ENCODE peak calls at places on chromosomes 11 and 22, in five cellular contexts. W is OCI-LY7, P is ovary, R is lower lobe of right lung, I is hepatocyte. U is an unnamed sample.
A peak's percentile ranks its signal among the peaks of the same experiment; 100 is the strongest.

GRCh38 chr11:22340803-22341581 is 2.8 kb downstream of the SLC17A6 start:
- DNase-seq in W (no peak), P (no peak), R (no peak), I (no peak), U (no peak)

GRCh38 chr11:45457649-45458048 is 171.5 kb upstream of the SYT13 start:
- DNase-seq in W (no peak), P (no peak), R (no peak), I (peak; percentile 39), U (no peak)

GRCh38 chr22:49322861-49323622 is 504.6 kb downstream of the BRD1 start:
- DNase-seq in W (no peak), P (no peak), R (peak; percentile 15), I (no peak), U (no peak)

GRCh38 chr11:85945788-85946187 is 90.6 kb downstream of the CCDC83 start:
- DNase-seq in W (no peak), P (no peak), R (no peak), I (no peak), U (no peak)

GRCh38 chr11:12092714-12093113 is 17.7 kb upstream of the MICAL2 start:
- DNase-seq in W (no peak), P (no peak), R (no peak), I (no peak), U (no peak)

GRCh38 chr22:17851754-17852153 is 77.5 kb upstream of the BID start:
- DNase-seq in W (no peak), P (no peak), R (no peak), I (no peak), U (no peak)

GRCh38 chr11:44964526-44965209 is 14.0 kb upstream of the TP53I11 start:
- DNase-seq in W (no peak), P (no peak), R (peak; percentile 83), I (no peak), U (no peak)

GRCh38 chr11:873723-874122 is 31.1 kb downstream of the TSPAN4 start:
- DNase-seq in W (no peak), P (no peak), R (no peak), I (no peak), U (no peak)

GRCh38 chr22:41822289-41823057 is 10.4 kb upstream of the SREBF2 start:
- DNase-seq in W (peak; percentile 84), P (no peak), R (no peak), I (peak; percentile 71), U (peak; percentile 6)

GRCh38 chr22:24996420-24996952 is 44.0 kb downstream of the KIAA1671 start:
- DNase-seq in W (no peak), P (no peak), R (no peak), I (peak; percentile 53), U (no peak)

GRCh38 chr22:50009765-50010675 is 2.5 kb downstream of the IL17REL start:
- DNase-seq in W (no peak), P (no peak), R (peak; percentile 43), I (peak; percentile 11), U (no peak)

GRCh38 chr11:126480015-126480409 is 124.5 kb downstream of the ST3GAL4 start:
- DNase-seq in W (no peak), P (no peak), R (no peak), I (no peak), U (no peak)
- H3K27ac ChIP-seq in W (no peak overlapping the region), P (peak overlapping the region; percentile 14), R (peak overlapping the region; percentile 60), I (no peak overlapping the region), U (no peak overlapping the region)

GRCh38 chr11:79159657-79160450 is 281.0 kb downstream of the TENM4 start:
- DNase-seq in W (no peak), P (no peak), R (no peak), I (no peak), U (no peak)
- TF ChIP-seq CTCF in W (peak; percentile 32), P (no peak), R (no peak), I (peak; percentile 31), U (no peak)

GRCh38 chr11:111660822-111661221 is 58.6 kb downstream of the SIK2 start:
- DNase-seq in W (no peak), P (no peak), R (no peak), I (no peak), U (no peak)
- H3K27ac ChIP-seq in W (no peak overlapping the region), P (no peak overlapping the region), R (no peak overlapping the region), I (no peak overlapping the region), U (no peak overlapping the region)

DNA sequence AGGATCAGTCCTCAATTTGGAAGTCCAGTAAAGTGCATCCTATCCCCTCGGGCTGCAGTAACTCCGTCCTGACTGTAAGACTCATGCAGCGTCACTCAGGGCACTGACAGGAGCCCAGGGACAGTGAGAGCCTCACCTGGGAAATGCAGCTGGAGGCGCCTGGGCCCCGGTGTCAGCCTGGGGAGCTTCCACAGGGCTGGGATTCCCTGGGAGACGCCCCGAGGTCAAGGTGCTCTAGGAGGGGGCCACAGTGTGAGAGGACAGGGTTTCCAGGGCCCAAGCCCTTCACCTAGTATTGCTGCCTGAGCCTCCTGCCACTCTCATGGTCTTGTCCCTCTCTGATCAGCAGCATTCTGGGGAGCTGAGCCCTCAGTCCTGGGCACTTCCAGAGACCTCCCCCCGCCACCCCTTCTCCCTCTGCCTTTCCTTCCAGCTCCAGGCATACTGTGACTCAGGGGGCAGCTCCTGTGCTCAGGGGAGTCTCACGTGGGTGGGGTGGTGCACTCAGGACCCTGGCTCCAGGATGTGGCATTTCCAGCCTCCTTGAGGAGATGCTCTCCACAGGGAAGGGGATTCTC is 99.1 kb upstream of the IGLL5 start:
- DNase-seq in W (no peak), P (no peak), R (no peak), I (no peak), U (no peak)
- TF ChIP-seq CTCF in W (peak; percentile 7), P (no peak), R (no peak), I (no peak), U (peak; percentile 29)

GRCh38 chr22:37932401-37932800 is 21.0 kb downstream of the C22orf23 start:
- DNase-seq in W (no peak), P (no peak), R (no peak), I (no peak), U (no peak)

GRCh38 chr22:37929390-37929789 is 23.3 kb downstream of the MICALL1 start:
- DNase-seq in W (no peak), P (no peak), R (no peak), I (no peak), U (no peak)

GRCh38 chr22:37930270-37930951 is 23.0 kb downstream of the C22orf23 start:
- DNase-seq in W (peak; percentile 49), P (no peak), R (no peak), I (no peak), U (no peak)

GRCh38 chr22:37931893-37932389 is 21.5 kb downstream of the C22orf23 start:
- DNase-seq in W (peak; percentile 48), P (no peak), R (no peak), I (no peak), U (no peak)

DNA sequence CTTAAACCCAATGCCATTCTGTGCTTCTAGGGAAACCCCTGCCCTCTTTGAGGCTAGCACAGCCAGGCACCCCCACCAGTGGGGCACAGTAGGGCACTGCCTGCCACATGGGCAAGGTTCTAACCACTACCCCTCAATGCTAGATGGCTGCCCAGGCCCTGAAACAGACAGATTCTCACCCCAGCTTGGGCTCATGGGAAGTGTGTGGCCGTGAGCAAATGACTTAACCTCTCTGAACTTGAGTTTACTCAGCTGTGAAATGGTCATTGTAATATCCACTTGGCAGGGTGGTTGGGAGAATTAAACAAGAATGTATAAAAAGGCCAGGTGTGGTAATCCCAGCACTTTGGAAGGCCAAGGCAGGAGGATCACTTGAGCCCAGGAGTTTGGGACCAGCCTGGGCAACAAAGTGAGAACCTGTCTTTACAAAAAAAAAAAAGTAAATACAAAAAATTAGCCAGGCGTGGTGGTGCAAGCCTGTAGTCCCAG is 22.4 kb downstream of the C22orf23 start:
- DNase-seq in W (no peak), P (no peak), R (no peak), I (no peak), U (no peak)
- H3K27ac ChIP-seq in W (peak overlapping the region; percentile 19), P (no peak overlapping the region), R (peak overlapping the region; percentile 10), I (no peak overlapping the region), U (peak overlapping the region; percentile 21)

GRCh38 chr11:13152736-13153541 is 124.7 kb upstream of the BMAL1 start:
- DNase-seq in W (no peak), P (no peak), R (no peak), I (no peak), U (no peak)
- TF ChIP-seq CTCF in W (peak; percentile 39), P (no peak), R (peak; percentile 40), I (peak; percentile 52), U (no peak)